ENCODE peak calls at places on chromosome 3, in ten cellular contexts. A is adrenal gland, V is body of pancreas, S is cardiac fibroblast, X is fibroblast of lung, R is suprapubic skin, G is A673, F is cardiac muscle cell, Q is K562, O is lung. B is an unnamed sample.

GRCh38 chr3:183449391-183449790 is 21.0 kb upstream of the MCF2L2 start:
- DNase-seq in Q (peak), R (no peak), S (peak), O (no peak), G (no peak), F (peak), X (peak), A (peak), V (peak), B (no peak)

GRCh38 chr3:69370156-69370944 is 15.5 kb downstream of the FRMD4B start:
- DNase-seq in F (no peak), X (no peak), V (peak), S (peak), A (peak), G (no peak), Q (no peak), R (peak), O (peak), B (no peak)

GRCh38 chr3:54970895-54971294 is 43.0 kb upstream of the LRTM1 start:
- DNase-seq in R (no peak), Q (no peak), V (no peak), O (no peak), A (no peak), X (peak), S (peak), F (no peak), G (no peak), B (no peak)

GRCh38 chr3:177427096-177427495 is 229.8 kb upstream of the TBL1XR1 start:
- DNase-seq in O (no peak), G (no peak), R (no peak), V (peak), X (no peak), Q (peak), A (no peak), F (no peak), S (no peak), B (no peak)

GRCh38 chr3:31882431-31882830 is 98.6 kb downstream of the OSBPL10 start:
- DNase-seq in F (no peak), R (no peak), S (no peak), Q (no peak), G (no peak), A (no peak), V (no peak), O (no peak), X (no peak), B (no peak)

GRCh38 chr3:99355465-99355864 is 282.9 kb upstream of the COL8A1 start:
- DNase-seq in G (no peak), V (no peak), O (no peak), S (no peak), A (no peak), Q (no peak), F (no peak), R (no peak), X (no peak), B (no peak)

GRCh38 chr3:72391659-72392058 is 456.6 kb downstream of the SHQ1 start:
- DNase-seq in O (no peak), R (no peak), A (no peak), Q (no peak), S (no peak), F (no peak), V (no peak), G (no peak), X (no peak), B (no peak)

GRCh38 chr3:153495422-153495821 is 333.4 kb downstream of the RAP2B start:
- DNase-seq in A (no peak), O (no peak), F (no peak), X (no peak), Q (no peak), V (no peak), S (no peak), R (no peak), G (no peak), B (no peak)

GRCh38 chr3:30578986-30579579 is 27.3 kb upstream of the TGFBR2 start:
- DNase-seq in G (no peak), A (no peak), X (peak), Q (no peak), S (no peak), V (no peak), F (no peak), O (no peak), R (no peak), B (no peak)

GRCh38 chr3:127822836-127823589 is 698 bp upstream of the MGLL start:
- DNase-seq in R (peak), Q (no peak), F (peak), V (peak), O (peak), G (peak), A (peak), X (peak), S (peak), B (no peak)

GRCh38 chr3:143348486-143349327 is 229.1 kb downstream of the CHST2 start:
- DNase-seq in A (no peak), X (no peak), V (no peak), S (no peak), G (peak), O (no peak), R (no peak), Q (peak), F (no peak), B (no peak)

GRCh38 chr3:78165876-78166275 is 1126.0 kb downstream of the ROBO2 start:
- DNase-seq in F (no peak), X (no peak), G (no peak), S (no peak), A (no peak), V (no peak), O (no peak), R (no peak), Q (no peak), B (no peak)

GRCh38 chr3:55746808-55747413 is 259.8 kb upstream of the WNT5A start:
- DNase-seq in A (no peak), Q (no peak), X (no peak), S (peak), R (no peak), F (no peak), V (no peak), O (no peak), G (peak), B (no peak)

GRCh38 chr3:180678231-180678630 is 1.1 kb downstream of the CCDC39 start:
- DNase-seq in A (no peak), V (no peak), R (no peak), X (no peak), S (no peak), F (no peak), O (no peak), Q (no peak), G (no peak), B (no peak)

GRCh38 chr3:39760325-39760724 is 49.1 kb upstream of the MYRIP start:
- DNase-seq in Q (no peak), G (no peak), A (no peak), O (no peak), V (no peak), F (no peak), R (no peak), S (no peak), X (no peak), B (no peak)

GRCh38 chr3:113339616-113340244 is 101.6 kb downstream of the CFAP44 start:
- DNase-seq in R (no peak), S (no peak), O (no peak), Q (peak), F (no peak), X (no peak), G (peak), V (no peak), A (no peak), B (no peak)
- TF ChIP-seq CTCF in R (no peak), S (no peak), O (no peak), Q (peak), F (peak), X (no peak), G (peak), V (no peak), A (no peak), B (peak)

DNA sequence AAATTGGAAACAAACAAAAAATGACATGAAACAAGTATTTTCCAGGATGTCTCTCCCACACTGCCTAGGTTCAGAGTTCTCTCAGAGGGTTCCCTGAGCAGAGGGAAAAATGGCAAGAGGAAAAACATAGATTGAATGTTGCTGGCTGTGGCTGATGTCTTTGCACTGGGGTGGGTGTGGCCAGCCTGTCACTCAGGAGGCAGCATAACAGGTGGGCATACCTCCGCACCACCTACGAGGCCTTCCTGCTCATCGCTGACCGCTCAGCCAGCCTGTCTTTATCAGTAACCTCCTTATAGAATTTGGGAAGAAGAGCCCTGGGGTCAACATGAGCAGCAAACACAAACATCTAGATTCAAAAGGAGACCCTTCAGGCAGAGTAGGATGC is 216.6 kb upstream of the UMPS start:
- DNase-seq in R (no peak), O (no peak), Q (no peak), A (no peak), F (no peak), S (no peak), G (no peak), X (no peak), V (no peak), B (no peak)
- H3K4me3 ChIP-seq in R (no peak), O (no peak), Q (no peak), A (no peak), F (no peak), S (no peak), G (no peak), X (no peak), V (no peak), B (no peak)

GRCh38 chr3:36764704-36765038 is 318 bp upstream of the DCLK3 start:
- DNase-seq in R (no peak), O (no peak), A (no peak), S (no peak), X (no peak), V (no peak), Q (no peak), F (no peak), G (no peak), B (no peak)

GRCh38 chr3:36769926-36770325 is 5.6 kb upstream of the DCLK3 start:
- DNase-seq in O (no peak), A (no peak), F (no peak), R (no peak), X (no peak), V (no peak), G (no peak), Q (no peak), S (no peak), B (no peak)

GRCh38 chr3:36765104-36765503 is 751 bp upstream of the DCLK3 start:
- DNase-seq in R (no peak), X (no peak), F (no peak), S (no peak), A (no peak), V (no peak), G (no peak), O (no peak), Q (no peak), B (no peak)

GRCh38 chr3:36763111-36763849 is 1.1 kb downstream of the DCLK3 start:
- DNase-seq in G (no peak), Q (no peak), X (no peak), F (no peak), O (no peak), A (no peak), R (no peak), V (no peak), S (no peak), B (no peak)

GRCh38 chr3:36763850-36764703 is at the start of gene DCLK3:
- DNase-seq in O (no peak), F (peak), S (no peak), X (no peak), G (peak), A (no peak), R (no peak), Q (no peak), V (no peak), B (no peak)
- TF ChIP-seq CTCF in O (no peak), F (no peak), S (no peak), X (no peak), G (peak), A (no peak), R (no peak), Q (no peak), V (no peak), B (no peak)

GRCh38 chr3:112508261-112508660 is 9.0 kb upstream of the BTLA start:
- DNase-seq in A (no peak), F (no peak), X (no peak), S (no peak), V (no peak), Q (no peak), R (no peak), G (no peak), O (no peak), B (no peak)
- H3K4me3 ChIP-seq in A (no peak), F (no peak), X (no peak), S (no peak), V (no peak), Q (no peak), R (no peak), G (no peak), O (no peak), B (no peak)

GRCh38 chr3:141940204-141940776 is 63.8 kb downstream of the ATP1B3 start:
- DNase-seq in A (peak), Q (no peak), S (peak), X (peak), F (no peak), V (peak), G (peak), R (peak), O (no peak), B (peak)
- TF ChIP-seq CTCF in A (no peak), Q (no peak), S (no peak), X (no peak), F (no peak), V (no peak), G (peak), R (no peak), O (no peak), B (no peak)

GRCh38 chr3:15630646-15631350 is 29.3 kb downstream of the BTD start:
- DNase-seq in O (no peak), A (no peak), F (no peak), X (peak), Q (peak), V (no peak), G (peak), R (no peak), S (peak), B (no peak)
- H3K4me3 ChIP-seq in O (no peak), A (peak), F (no peak), X (peak), Q (no peak), V (no peak), G (peak), R (peak), S (no peak), B (no peak)

GRCh38 chr3:132536442-132537153 is 60.5 kb upstream of the ACKR4 start:
- DNase-seq in S (peak), R (no peak), X (peak), F (no peak), V (no peak), Q (peak), O (no peak), G (peak), A (no peak), B (no peak)

GRCh38 chr3:132538072-132538471 is 59.0 kb upstream of the ACKR4 start:
- DNase-seq in R (no peak), Q (no peak), A (no peak), S (no peak), G (no peak), V (peak), X (no peak), O (no peak), F (no peak), B (no peak)

GRCh38 chr3:132535575-132536441 is 61.3 kb upstream of the ACKR4 start:
- DNase-seq in O (peak), R (peak), F (peak), G (peak), V (peak), Q (peak), X (peak), S (peak), A (peak), B (peak)

GRCh38 chr3:132539681-132540080 is 57.4 kb upstream of the ACKR4 start:
- DNase-seq in Q (no peak), O (no peak), R (no peak), V (no peak), F (no peak), G (no peak), X (no peak), A (no peak), S (no peak), B (no peak)

GRCh38 chr3:132537297-132537696 is 59.8 kb upstream of the ACKR4 start:
- DNase-seq in X (no peak), R (no peak), G (no peak), F (no peak), S (peak), A (no peak), O (no peak), V (no peak), Q (no peak), B (no peak)
- TF ChIP-seq CTCF in X (no peak), R (no peak), G (no peak), F (peak), S (no peak), A (peak), O (no peak), V (no peak), Q (no peak), B (no peak)